ENCODE peak calls at places on chromosomes 6 and 20, in five cellular contexts. One of them, this sample, is unnamed.

GRCh38 chr20:47868744-47869143 is 83.5 kb upstream of the SULF2 start:
- DNase-seq in AG10803: no peak
- DNase-seq in frontal cortex: no peak
- DNase-seq in HCT116: no peak
- DNase-seq in upper lobe of right lung: no peak
- DNase-seq in this sample: no peak

GRCh38 chr6:47195251-47195650 is 114.5 kb downstream of the TNFRSF21 start:
- DNase-seq in frontal cortex: no peak
- DNase-seq in upper lobe of right lung: no peak
- DNase-seq in HCT116: no peak
- DNase-seq in AG10803: peak
- DNase-seq in this sample: no peak

GRCh38 chr6:110618591-110619267 is 142.3 kb upstream of the SLC22A16 start:
- DNase-seq in upper lobe of right lung: no peak
- DNase-seq in AG10803: no peak
- DNase-seq in HCT116: peak
- DNase-seq in frontal cortex: no peak
- DNase-seq in this sample: peak

GRCh38 chr6:96014846-96015245 is 928 bp upstream of the FUT9 start:
- DNase-seq in AG10803: no peak
- DNase-seq in upper lobe of right lung: no peak
- DNase-seq in frontal cortex: no peak
- DNase-seq in HCT116: no peak
- DNase-seq in this sample: no peak

GRCh38 chr6:35213161-35213823 is 464 bp upstream of the SCUBE3 start:
- DNase-seq in HCT116: no peak
- DNase-seq in frontal cortex: peak
- DNase-seq in AG10803: no peak
- DNase-seq in upper lobe of right lung: no peak
- DNase-seq in this sample: no peak

GRCh38 chr6:80197474-80197873 is 91.0 kb downstream of the BCKDHB start:
- DNase-seq in HCT116: no peak
- DNase-seq in upper lobe of right lung: no peak
- DNase-seq in AG10803: peak
- DNase-seq in frontal cortex: no peak
- DNase-seq in this sample: no peak

GRCh38 chr20:48999890-49000870 is 45.9 kb upstream of the CSE1L start:
- DNase-seq in frontal cortex: no peak
- DNase-seq in HCT116: no peak
- DNase-seq in upper lobe of right lung: no peak
- DNase-seq in AG10803: no peak
- DNase-seq in this sample: no peak

GRCh38 chr6:7086488-7086887 is 21.3 kb upstream of the RREB1 start:
- DNase-seq in frontal cortex: no peak
- DNase-seq in AG10803: peak
- DNase-seq in upper lobe of right lung: peak
- DNase-seq in HCT116: no peak
- DNase-seq in this sample: no peak

GRCh38 chr20:381581-382290 is 1.2 kb downstream of the TRIB3 start:
- DNase-seq in AG10803: peak
- DNase-seq in HCT116: peak
- DNase-seq in frontal cortex: peak
- DNase-seq in upper lobe of right lung: peak
- DNase-seq in this sample: no peak

GRCh38 chr6:69265706-69266105 is 531.1 kb downstream of the LMBRD1 start:
- DNase-seq in frontal cortex: no peak
- DNase-seq in upper lobe of right lung: no peak
- DNase-seq in AG10803: no peak
- DNase-seq in HCT116: no peak
- DNase-seq in this sample: no peak

GRCh38 chr20:58875541-58876134 is 23.1 kb downstream of the GNAS start:
- DNase-seq in HCT116: no peak
- DNase-seq in frontal cortex: no peak
- DNase-seq in AG10803: no peak
- DNase-seq in upper lobe of right lung: no peak
- DNase-seq in this sample: no peak

GRCh38 chr6:20119446-20119845 is 92.8 kb downstream of the MBOAT1 start:
- DNase-seq in HCT116: no peak
- DNase-seq in upper lobe of right lung: no peak
- DNase-seq in frontal cortex: no peak
- DNase-seq in AG10803: no peak
- DNase-seq in this sample: no peak

GRCh38 chr6:121596441-121596840 is 161.0 kb downstream of the GJA1 start:
- DNase-seq in upper lobe of right lung: no peak
- DNase-seq in HCT116: no peak
- DNase-seq in frontal cortex: no peak
- DNase-seq in AG10803: no peak
- DNase-seq in this sample: no peak

GRCh38 chr20:15703171-15703911 is 869.9 kb downstream of the KIF16B start:
- DNase-seq in upper lobe of right lung: no peak
- DNase-seq in HCT116: no peak
- DNase-seq in AG10803: no peak
- DNase-seq in frontal cortex: no peak
- DNase-seq in this sample: peak

GRCh38 chr20:728022-728944 is 40.0 kb downstream of the SLC52A3 start:
- DNase-seq in AG10803: no peak
- DNase-seq in frontal cortex: peak
- DNase-seq in upper lobe of right lung: peak
- DNase-seq in HCT116: no peak
- DNase-seq in this sample: peak

GRCh38 chr6:43982084-43982625 is 145.1 kb downstream of the MRPL14 start:
- DNase-seq in frontal cortex: no peak
- DNase-seq in AG10803: no peak
- DNase-seq in upper lobe of right lung: no peak
- DNase-seq in HCT116: no peak
- DNase-seq in this sample: no peak

GRCh38 chr6:43887906-43888683 is 118.1 kb downstream of the VEGFA start:
- DNase-seq in AG10803: no peak
- DNase-seq in HCT116: no peak
- DNase-seq in frontal cortex: no peak
- DNase-seq in upper lobe of right lung: peak
- DNase-seq in this sample: no peak

GRCh38 chr6:50120300-50120699 is 70.6 kb upstream of the DEFB112 start:
- DNase-seq in frontal cortex: no peak
- DNase-seq in upper lobe of right lung: no peak
- DNase-seq in HCT116: no peak
- DNase-seq in AG10803: peak
- DNase-seq in this sample: no peak

GRCh38 chr20:34922654-34923381 is 32.8 kb downstream of the GSS start:
- DNase-seq in upper lobe of right lung: no peak
- DNase-seq in frontal cortex: no peak
- DNase-seq in HCT116: no peak
- DNase-seq in AG10803: peak
- DNase-seq in this sample: peak

GRCh38 chr20:62993856-62994494 is 12.8 kb downstream of the BHLHE23 start:
- DNase-seq in upper lobe of right lung: no peak
- DNase-seq in HCT116: no peak
- DNase-seq in frontal cortex: no peak
- DNase-seq in AG10803: no peak
- DNase-seq in this sample: no peak

GRCh38 chr20:18138639-18139583 is 1.2 kb downstream of the KAT14 start:
- DNase-seq in HCT116: no peak
- DNase-seq in frontal cortex: no peak
- DNase-seq in AG10803: no peak
- DNase-seq in upper lobe of right lung: no peak
- DNase-seq in this sample: no peak

GRCh38 chr6:25169551-25170335 is 109.4 kb upstream of the CARMIL1 start:
- DNase-seq in frontal cortex: no peak
- DNase-seq in AG10803: peak
- DNase-seq in HCT116: no peak
- DNase-seq in upper lobe of right lung: no peak
- DNase-seq in this sample: no peak

GRCh38 chr6:138914701-138915100 is 73.4 kb downstream of the REPS1 start:
- DNase-seq in AG10803: no peak
- DNase-seq in upper lobe of right lung: no peak
- DNase-seq in HCT116: no peak
- DNase-seq in frontal cortex: no peak
- DNase-seq in this sample: no peak

GRCh38 chr6:32183030-32183429 is 1.0 kb downstream of the AGER start:
- DNase-seq in AG10803: no peak
- DNase-seq in HCT116: no peak
- DNase-seq in frontal cortex: no peak
- DNase-seq in upper lobe of right lung: no peak
- DNase-seq in this sample: no peak

GRCh38 chr20:57737349-57737748 is 27.5 kb upstream of the PMEPA1 start:
- DNase-seq in AG10803: no peak
- DNase-seq in frontal cortex: no peak
- DNase-seq in upper lobe of right lung: no peak
- DNase-seq in HCT116: no peak
- DNase-seq in this sample: no peak

This sample was measured in Panc1.